ENCODE peak calls at places on chromosomes 16 and 17, in eight cellular contexts. D, N, E, V, K, B, Y and X are unnamed samples.

GRCh38 chr17:56317351-56318208 is 164.3 kb downstream of the ANKFN1 start:
- DNase-seq in D (no peak), N (no peak), E (no peak), V (no peak), K (no peak), B (no peak), Y (no peak), X (no peak)

GRCh38 chr16:82062645-82063058 is 27.6 kb downstream of the HSD17B2 start:
- DNase-seq in D (no peak), N (no peak), E (no peak), V (no peak), K (no peak), B (no peak), Y (no peak), X (no peak)

GRCh38 chr17:12821376-12821940 is 32.2 kb downstream of the ARHGAP44 start:
- DNase-seq in D (no peak), N (no peak), E (no peak), V (no peak), K (peak; percentile 16), B (no peak), Y (no peak), X (no peak)

GRCh38 chr16:19948186-19949104 is 63.8 kb upstream of the GPRC5B start:
- DNase-seq in D (no peak), N (peak; percentile 38), E (no peak), V (no peak), K (no peak), B (no peak), Y (peak; percentile 57), X (no peak)

GRCh38 chr17:4852504-4853075 is 19.4 kb downstream of the MINK1 start:
- DNase-seq in D (peak; percentile 16), N (no peak), E (no peak), V (peak; percentile 66), K (no peak), B (no peak), Y (no peak), X (no peak)

GRCh38 chr17:13538841-13539411 is 62.8 kb downstream of the HS3ST3A1 start:
- DNase-seq in D (no peak), N (no peak), E (no peak), V (no peak), K (no peak), B (no peak), Y (no peak), X (no peak)

GRCh38 chr16:53085539-53086450 is 31.0 kb downstream of the CHD9 start:
- DNase-seq in D (no peak), N (no peak), E (no peak), V (no peak), K (peak; percentile 74), B (no peak), Y (no peak), X (peak; percentile 52)

GRCh38 chr17:13931752-13932477 is 137.4 kb upstream of the COX10 start:
- DNase-seq in D (peak; percentile 4), N (no peak), E (no peak), V (no peak), K (peak; percentile 25), B (peak; percentile 86), Y (no peak), X (no peak)

GRCh38 chr17:76672270-76672851 is 28.8 kb upstream of the ST6GALNAC1 start:
- DNase-seq in D (no peak), N (no peak), E (no peak), V (no peak), K (no peak), B (no peak), Y (peak; percentile 11), X (no peak)

GRCh38 chr16:29680180-29680598 is 1.2 kb downstream of the QPRT start:
- DNase-seq in D (no peak), N (peak; percentile 85), E (no peak), V (no peak), K (no peak), B (no peak), Y (no peak), X (no peak)

GRCh38 chr17:65472602-65473001 is 88.8 kb downstream of the AXIN2 start:
- DNase-seq in D (no peak), N (no peak), E (no peak), V (no peak), K (no peak), B (peak; percentile 72), Y (no peak), X (no peak)

GRCh38 chr17:58665946-58666857 is 25.6 kb downstream of the TEX14 start:
- DNase-seq in D (no peak), N (no peak), E (no peak), V (no peak), K (peak; percentile 12), B (no peak), Y (no peak), X (no peak)

GRCh38 chr16:82605076-82605475 is 21.7 kb upstream of the CDH13 start:
- DNase-seq in D (no peak), N (no peak), E (no peak), V (no peak), K (no peak), B (no peak), Y (no peak), X (no peak)

GRCh38 chr16:74677868-74678267 is 11.2 kb upstream of the RFWD3 start:
- DNase-seq in D (no peak), N (no peak), E (no peak), V (no peak), K (no peak), B (no peak), Y (no peak), X (no peak)

DNA sequence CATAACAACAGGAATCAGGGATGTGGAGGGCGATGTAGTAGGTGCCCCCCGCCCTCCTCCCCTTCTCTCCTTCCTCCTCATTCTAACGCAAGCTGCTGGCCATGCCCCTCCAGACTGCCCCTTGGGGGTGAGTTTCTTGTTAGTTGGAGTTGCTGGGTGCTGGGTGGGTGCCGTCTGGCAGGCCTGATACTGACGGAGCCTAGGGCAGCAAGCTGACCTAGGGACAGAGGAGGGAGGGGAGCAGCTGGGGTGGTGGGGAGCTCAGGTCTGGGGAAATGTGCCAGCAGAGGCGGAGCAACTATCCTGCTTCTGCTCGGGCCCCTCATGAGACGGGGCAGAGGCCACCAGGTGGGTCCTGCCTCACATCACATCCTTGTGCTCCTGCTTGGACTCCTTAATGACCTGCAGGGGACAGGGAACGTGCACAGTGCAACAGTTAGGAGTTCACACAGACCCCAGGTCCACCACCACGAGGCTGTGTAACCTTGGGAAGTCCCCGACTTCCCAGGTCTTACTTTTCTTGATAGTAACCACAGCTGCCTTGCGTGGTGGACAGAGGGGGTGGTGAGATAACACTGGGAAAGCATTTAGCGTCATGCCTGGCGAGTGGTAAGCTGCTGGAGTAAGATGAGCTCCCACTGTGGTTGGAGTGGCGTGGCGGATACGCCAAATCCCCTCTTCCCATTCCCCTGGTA is 7.9 kb upstream of the EFTUD2 start:
- DNase-seq in D (peak; percentile 31), N (no peak), E (no peak), V (no peak), K (no peak), B (no peak), Y (peak; percentile 36), X (no peak)
- H3K4me3 ChIP-seq in D (no peak overlapping the region), N (no peak overlapping the region), E (no peak overlapping the region), V (no peak overlapping the region), K (no peak overlapping the region), B (no peak overlapping the region), Y (no peak overlapping the region), X (no peak overlapping the region)

GRCh38 chr16:54937673-54938350 is 7.1 kb downstream of the IRX5 start:
- DNase-seq in D (no peak), N (no peak), E (no peak), V (no peak), K (no peak), B (no peak), Y (peak; percentile 62), X (no peak)

GRCh38 chr16:54934536-54935410 is 4.1 kb downstream of the IRX5 start:
- DNase-seq in D (no peak), N (no peak), E (no peak), V (no peak), K (peak; percentile 67), B (peak; percentile 47), Y (peak; percentile 85), X (no peak)

GRCh38 chr16:54935411-54936085 is 4.9 kb downstream of the IRX5 start:
- DNase-seq in D (no peak), N (no peak), E (no peak), V (no peak), K (no peak), B (no peak), Y (peak; percentile 31), X (no peak)

GRCh38 chr16:54936979-54937672 is 6.5 kb downstream of the IRX5 start:
- DNase-seq in D (no peak), N (no peak), E (no peak), V (no peak), K (peak; percentile 84), B (peak; percentile 65), Y (peak; percentile 93), X (no peak)

DNA sequence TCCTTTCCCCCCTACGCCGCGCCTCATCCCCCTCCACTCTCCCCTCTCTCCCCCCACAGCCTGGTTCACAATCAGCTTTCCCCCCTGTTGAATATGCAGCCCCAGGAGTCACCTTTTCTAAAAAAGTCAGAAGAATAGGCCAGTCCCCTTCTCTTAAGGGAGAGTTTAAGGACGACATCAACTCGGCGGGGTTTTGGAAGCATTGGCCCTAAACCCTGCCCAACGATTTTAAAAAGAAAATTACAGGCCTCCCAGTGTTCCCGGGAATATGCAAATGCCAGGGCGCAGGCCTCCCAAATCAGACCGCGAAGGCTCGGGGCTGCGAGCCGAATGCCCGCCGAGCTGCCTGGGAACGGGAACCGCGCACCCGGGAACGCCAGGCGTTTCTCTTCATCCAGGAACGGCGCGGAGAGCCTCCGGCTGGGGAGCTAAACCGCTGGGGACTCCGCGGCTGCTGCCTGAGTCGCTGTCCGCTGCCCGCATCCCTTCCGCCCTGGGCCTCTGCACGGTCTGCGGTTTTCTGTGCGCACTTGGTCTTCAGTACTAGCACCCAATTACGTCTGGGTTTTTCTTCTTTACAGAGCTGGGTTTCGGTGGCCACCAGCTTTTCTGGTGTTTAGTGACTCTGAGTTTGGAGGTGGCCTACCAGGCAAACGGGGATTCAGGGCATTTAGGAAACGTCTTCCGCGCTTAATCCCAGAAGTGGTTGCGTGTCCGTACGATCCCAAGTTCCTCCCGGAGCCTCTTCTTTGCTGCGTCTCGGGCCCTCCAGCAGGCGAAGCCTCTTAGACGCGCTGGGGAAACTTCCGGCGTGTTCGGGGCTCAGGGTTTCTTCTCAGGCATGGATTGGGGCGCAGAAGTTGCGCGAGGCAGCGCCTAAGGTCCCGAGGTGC is 5.7 kb downstream of the IRX5 start:
- DNase-seq in D (no peak), N (no peak), E (no peak), V (no peak), K (peak; percentile 40), B (no peak), Y (peak; percentile 84), X (no peak)
- H3K4me3 ChIP-seq in D (no peak overlapping the region), N (no peak overlapping the region), E (no peak overlapping the region), V (no peak overlapping the region), K (peak overlapping the region; percentile 80), B (peak overlapping the region; percentile 54), Y (peak overlapping the region; percentile 35), X (no peak overlapping the region)

GRCh38 chr16:51698647-51699046 is 547.6 kb upstream of the SALL1 start:
- DNase-seq in D (no peak), N (no peak), E (no peak), V (no peak), K (no peak), B (no peak), Y (no peak), X (no peak)
- H3K4me3 ChIP-seq in D (no peak overlapping the region), N (no peak overlapping the region), E (no peak overlapping the region), V (no peak overlapping the region), K (no peak overlapping the region), B (no peak overlapping the region), Y (no peak overlapping the region), X (no peak overlapping the region)

DNA sequence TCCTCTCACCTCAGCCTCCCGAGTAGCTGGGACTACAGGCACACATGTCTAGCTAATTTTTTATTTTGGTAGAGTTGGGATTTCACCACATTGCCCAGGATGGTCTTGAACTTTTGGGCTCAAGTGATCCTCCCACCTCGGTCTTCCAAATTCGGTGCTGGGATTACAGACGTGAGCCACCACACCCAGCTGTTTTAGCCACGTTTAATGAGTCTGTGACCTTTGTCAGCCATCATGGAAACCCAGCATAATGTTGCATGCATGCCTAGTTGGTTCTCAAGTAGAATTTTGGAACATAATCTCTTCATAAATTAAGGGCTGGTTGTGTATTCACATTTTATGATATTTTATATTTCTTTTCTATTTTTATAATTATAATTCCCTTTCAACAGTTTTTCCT is 42.0 kb downstream of the GOSR1 start:
- DNase-seq in D (no peak), N (no peak), E (no peak), V (no peak), K (no peak), B (no peak), Y (no peak), X (no peak)
- H3K4me3 ChIP-seq in D (no peak overlapping the region), N (no peak overlapping the region), E (no peak overlapping the region), V (no peak overlapping the region), K (no peak overlapping the region), B (no peak overlapping the region), Y (no peak overlapping the region), X (no peak overlapping the region)